ENCODE peak calls at places on chromosomes 6 and 20, in six cellular contexts. Q, P, N, W, K and S are unnamed samples.

GRCh38 chr6:24126586-24127192 is 674 bp downstream of the NRSN1 start:
- DNase-seq in W (no peak), N (peak; percentile 69), K (peak; percentile 89), P (no peak), Q (no peak), S (peak; percentile 21)

GRCh38 chr6:166775180-166775922 is 148.3 kb upstream of the RPS6KA2 start:
- DNase-seq in Q (no peak), N (peak; percentile 60), W (peak; percentile 51), K (peak; percentile 79), P (peak; percentile 4), S (peak; percentile 72)

GRCh38 chr20:24605937-24606455 is 136.6 kb downstream of the SYNDIG1 start:
- DNase-seq in N (no peak), Q (no peak), W (no peak), P (no peak), K (no peak), S (no peak)

GRCh38 chr20:44959082-44959895 is 908 bp downstream of the TOMM34 start:
- DNase-seq in N (peak; percentile 71), Q (no peak), W (peak; percentile 50), K (peak; percentile 63), P (no peak), S (no peak)

GRCh38 chr6:51618563-51618962 is 468.9 kb downstream of the PKHD1 start:
- DNase-seq in Q (no peak), P (no peak), K (peak; percentile 11), W (no peak), N (peak; percentile 45), S (no peak)

GRCh38 chr6:109795994-109796555 is 105.0 kb downstream of the FIG4 start:
- DNase-seq in Q (no peak), P (no peak), K (no peak), W (no peak), N (no peak), S (no peak)

GRCh38 chr6:18406955-18407738 is 20.0 kb downstream of the RNF144B start:
- DNase-seq in K (peak; percentile 41), W (no peak), Q (no peak), N (no peak), P (no peak), S (no peak)

GRCh38 chr6:142279350-142280180 is 22.2 kb upstream of the ADGRG6 start:
- DNase-seq in W (no peak), K (no peak), N (no peak), Q (no peak), P (no peak), S (no peak)

GRCh38 chr20:6920991-6921613 is 153.6 kb downstream of the BMP2 start:
- DNase-seq in K (peak; percentile 35), P (no peak), Q (no peak), W (no peak), N (no peak), S (peak; percentile 34)

GRCh38 chr20:49446808-49447207 is 35.7 kb downstream of the KCNB1 start:
- DNase-seq in Q (peak; percentile 76), P (no peak), N (no peak), K (peak; percentile 78), W (no peak), S (no peak)

GRCh38 chr6:3654898-3655297 is 96.6 kb downstream of the PXDC1 start:
- DNase-seq in N (no peak), Q (no peak), K (no peak), W (no peak), P (no peak), S (no peak)

GRCh38 chr6:124901105-124901504 is 61.1 kb upstream of the RNF217 start:
- DNase-seq in K (no peak), P (no peak), N (peak; percentile 47), W (no peak), Q (no peak), S (no peak)

GRCh38 chr20:24783631-24784492 is 165.2 kb upstream of the CST7 start:
- DNase-seq in P (peak; percentile 13), Q (peak; percentile 15), W (no peak), K (no peak), N (no peak), S (no peak)

GRCh38 chr6:155523821-155524238 is 68.2 kb upstream of the NOX3 start:
- DNase-seq in W (no peak), Q (no peak), N (no peak), P (no peak), K (no peak), S (peak; percentile 45)

GRCh38 chr20:40997116-40997515 is 31.5 kb upstream of the TOP1 start:
- DNase-seq in Q (no peak), K (no peak), N (no peak), W (no peak), P (no peak), S (no peak)

GRCh38 chr6:133555726-133556125 is 314.6 kb downstream of the EYA4 start:
- DNase-seq in P (no peak), N (no peak), Q (no peak), W (no peak), K (no peak), S (no peak)

GRCh38 chr6:28766426-28766825 is 157.4 kb downstream of the TRIM27 start:
- DNase-seq in N (no peak), W (no peak), P (no peak), Q (no peak), K (no peak), S (no peak)

GRCh38 chr6:149347067-149347466 is 29.6 kb downstream of the TAB2 start:
- DNase-seq in W (no peak), K (no peak), P (no peak), N (peak; percentile 67), Q (no peak), S (no peak)

GRCh38 chr6:81876977-81877376 is 124.5 kb upstream of the TENT5A start:
- DNase-seq in Q (no peak), P (no peak), K (no peak), W (no peak), N (peak; percentile 15), S (no peak)

GRCh38 chr6:148304976-148305375 is 37.7 kb upstream of the SASH1 start:
- DNase-seq in W (no peak), Q (no peak), K (no peak), N (peak; percentile 56), P (no peak), S (no peak)

GRCh38 chr20:63567382-63568169 is 6.5 kb downstream of the HELZ2 start:
- DNase-seq in P (peak; percentile 76), W (peak; percentile 40), Q (peak; percentile 81), N (no peak), K (peak; percentile 86), S (no peak)

GRCh38 chr6:121216928-121217327 is 117.4 kb downstream of the TBC1D32 start:
- DNase-seq in N (peak; percentile 18), W (no peak), Q (no peak), P (no peak), K (no peak), S (no peak)

GRCh38 chr6:106082735-106083398 is 3.3 kb upstream of the PRDM1 start:
- DNase-seq in Q (no peak), P (no peak), W (no peak), K (no peak), N (no peak), S (no peak)

GRCh38 chr20:841568-842546 is 8.3 kb downstream of the FAM110A start:
- DNase-seq in W (no peak), K (no peak), N (no peak), P (no peak), Q (peak; percentile 77), S (peak; percentile 56)

GRCh38 chr6:168937061-168937460 is 316.6 kb downstream of the THBS2 start:
- DNase-seq in K (no peak), Q (no peak), W (no peak), P (no peak), N (peak; percentile 14), S (no peak)

GRCh38 chr20:63521602-63522001 is 1.0 kb downstream of the PPDPF start:
- DNase-seq in W (no peak), Q (no peak), K (no peak), N (no peak), P (no peak), S (no peak)

GRCh38 chr20:44067650-44068081 is 119.3 kb downstream of the JPH2 start:
- DNase-seq in Q (no peak), N (no peak), P (no peak), K (no peak), W (no peak), S (no peak)

GRCh38 chr6:114121913-114122662 is 151.1 kb upstream of the HDAC2 start:
- DNase-seq in W (no peak), Q (no peak), N (no peak), K (no peak), P (no peak), S (no peak)

GRCh38 chr6:152368761-152369624 is 268.2 kb downstream of the SYNE1 start:
- DNase-seq in P (no peak), K (no peak), N (no peak), Q (no peak), W (no peak), S (peak; percentile 52)

GRCh38 chr20:23157741-23158140 is 71.6 kb upstream of the CD93 start:
- DNase-seq in N (no peak), W (no peak), Q (no peak), K (no peak), P (no peak), S (no peak)

GRCh38 chr6:117072134-117072533 is 193.2 kb upstream of the VGLL2 start:
- DNase-seq in W (no peak), Q (no peak), P (no peak), K (no peak), N (peak; percentile 1), S (peak; percentile 54)

GRCh38 chr6:18596529-18596835 is 209.3 kb downstream of the RNF144B start:
- DNase-seq in K (no peak), P (no peak), N (no peak), W (no peak), Q (no peak), S (no peak)

GRCh38 chr6:160121558-160121957 is at the start of gene SLC22A1:
- DNase-seq in W (no peak), K (no peak), P (no peak), Q (no peak), N (no peak), S (no peak)

GRCh38 chr6:20198764-20199174 is 13.5 kb downstream of the MBOAT1 start:
- DNase-seq in K (no peak), N (no peak), W (no peak), P (no peak), Q (no peak), S (no peak)

GRCh38 chr6:20540683-20541082 is 6.4 kb downstream of the CDKAL1 start:
- DNase-seq in P (no peak), W (no peak), Q (no peak), N (no peak), K (no peak), S (no peak)

GRCh38 chr6:116779569-116780164 is 14.1 kb upstream of the FAM162B start:
- DNase-seq in Q (no peak), P (peak; percentile 7), N (peak; percentile 59), K (peak; percentile 89), W (no peak), S (no peak)